ENCODE peak calls at places on chromosomes 4 and X, in seven cellular contexts. R is H9; A is NCI-H748 treated with DMSO at 0.1 percent for 48 hours; K is EH; O is NCI-H2171; P is ecto neural progenitor cell; B is activated CD4-positive, alpha-beta memory T cell treated with anti-CD3 and anti-CD28 coated beads for 36 hours. J is an unnamed sample.

GRCh38 chr4:340011-340410 is 2.4 kb downstream of the ZNF141 start:
- DNase-seq in R (no peak), A (no peak), K (no peak), O (no peak), P (no peak), B (no peak), J (peak; percentile 75)

GRCh38 chr4:80043534-80043933 is 29.5 kb downstream of the ANTXR2 start:
- DNase-seq in R (no peak), A (no peak), K (no peak), O (no peak), P (no peak), B (no peak), J (no peak)

GRCh38 chr4:14130551-14130950 is 503.0 kb upstream of the BOD1L1 start:
- DNase-seq in R (no peak), A (no peak), K (peak; percentile 89), O (no peak), P (no peak), B (no peak), J (no peak)

GRCh38 chr4:84857296-84857695 is 109.2 kb downstream of the WDFY3 start:
- DNase-seq in R (no peak), A (no peak), K (no peak), O (no peak), P (no peak), B (no peak), J (no peak)

GRCh38 chr4:31458813-31459212 is 738.6 kb downstream of the PCDH7 start:
- DNase-seq in R (no peak), A (no peak), K (no peak), O (no peak), P (no peak), B (no peak), J (no peak)

GRCh38 chr4:105058177-105058812 is 88.4 kb upstream of the TET2 start:
- DNase-seq in R (no peak), A (no peak), K (no peak), O (no peak), P (no peak), B (no peak), J (no peak)

GRCh38 chrX:139642241-139642927 is 65.6 kb downstream of the MCF2 start:
- DNase-seq in R (peak; percentile 34), A (no peak), K (peak; percentile 0), O (no peak), P (no peak), B (no peak), J (peak; percentile 38)

GRCh38 chrX:115372026-115372610 is 82.6 kb downstream of the LUZP4 start:
- DNase-seq in R (no peak), A (no peak), K (peak; percentile 78), O (no peak), P (no peak), B (no peak), J (peak; percentile 46)

GRCh38 chr4:125735107-125735506 is 420.4 kb downstream of the FAT4 start:
- DNase-seq in R (peak; percentile 49), A (no peak), K (peak; percentile 90), O (no peak), P (no peak), B (no peak), J (peak; percentile 64)

GRCh38 chr4:158996669-158997074 is 106.2 kb upstream of the RAPGEF2 start:
- DNase-seq in R (no peak), A (peak; percentile 14), K (peak; percentile 98), O (no peak), P (no peak), B (no peak), J (no peak)

GRCh38 chr4:111775908-111776307 is 369.3 kb upstream of the FAM241A start:
- DNase-seq in R (no peak), A (no peak), K (peak; percentile 15), O (no peak), P (no peak), B (no peak), J (no peak)

GRCh38 chr4:4693258-4693657 is 151.4 kb upstream of the STX18 start:
- DNase-seq in R (no peak), A (no peak), K (peak; percentile 46), O (no peak), P (no peak), B (peak; percentile 21), J (no peak)

GRCh38 chr4:163666335-163666888 is 171.9 kb downstream of the TMA16 start:
- DNase-seq in R (no peak), A (no peak), K (no peak), O (no peak), P (no peak), B (no peak), J (no peak)

GRCh38 chrX:47200385-47201150 is 6.9 kb downstream of the UBA1 start:
- DNase-seq in R (no peak), A (no peak), K (peak; percentile 53), O (no peak), P (no peak), B (no peak), J (no peak)

GRCh38 chr4:3451956-3452355 is 10.2 kb downstream of the HGFAC start:
- DNase-seq in R (no peak), A (no peak), K (peak; percentile 68), O (no peak), P (no peak), B (no peak), J (no peak)

GRCh38 chr4:38663021-38663800 is 788 bp upstream of the KLF3 start:
- DNase-seq in R (peak; percentile 45), A (no peak), K (no peak), O (no peak), P (peak; percentile 85), B (peak; percentile 66), J (peak; percentile 72)

GRCh38 chr4:164139291-164139690 is 614.6 kb upstream of the SMIM31 start:
- DNase-seq in R (no peak), A (no peak), K (no peak), O (no peak), P (no peak), B (no peak), J (no peak)

GRCh38 chrX:143634701-143635442 is 1.0 kb downstream of the SLITRK4 start:
- DNase-seq in R (peak; percentile 40), A (peak; percentile 5), K (no peak), O (no peak), P (peak; percentile 58), B (no peak), J (peak; percentile 43)

J was measured in GM23338.